ENCODE peak calls at places on chromosomes 5 and 9, in ten cellular contexts. I is esophagus squamous epithelium, L is OCI-LY7, A is left ventricle myocardium inferior, O is AG09319, D is tibial artery, W is type B pancreatic cell, F is endothelial cell, E is fibroblast of lung, K is GM10248. V is an unnamed sample.
A peak's percentile ranks its signal among the peaks of the same experiment; 100 is the strongest.

GRCh38 chr5:59813761-59814562 is 79.6 kb downstream of the PDE4D start:
- DNase-seq in I (no peak), L (peak; percentile 61), A (no peak), O (no peak), D (no peak), W (no peak), F (peak; percentile 67), E (peak; percentile 80), K (peak; percentile 46), V (peak; percentile 55)

GRCh38 chr9:135047521-135047920 is 39.9 kb upstream of the OLFM1 start:
- DNase-seq in I (no peak), L (no peak), A (no peak), O (no peak), D (no peak), W (no peak), F (no peak), E (no peak), K (no peak), V (no peak)

GRCh38 chr5:33888582-33888981 is 3.2 kb downstream of the ADAMTS12 start:
- DNase-seq in I (no peak), L (no peak), A (no peak), O (no peak), D (no peak), W (no peak), F (no peak), E (peak; percentile 83), K (no peak), V (no peak)

GRCh38 chr9:4117835-4118610 is 181.8 kb downstream of the GLIS3 start:
- DNase-seq in I (no peak), L (peak; percentile 47), A (no peak), O (no peak), D (no peak), W (no peak), F (peak; percentile 23), E (no peak), K (peak; percentile 53), V (peak; percentile 4)

GRCh38 chr5:117013280-117013877 is 438.8 kb upstream of the SEMA6A start:
- DNase-seq in I (no peak), L (no peak), A (no peak), O (no peak), D (no peak), W (no peak), F (no peak), E (no peak), K (no peak), V (no peak)

GRCh38 chr5:62538017-62538942 is 40.3 kb upstream of the LRRC70 start:
- DNase-seq in I (no peak), L (no peak), A (no peak), O (no peak), D (no peak), W (no peak), F (no peak), E (peak; percentile 88), K (peak; percentile 7), V (no peak)

GRCh38 chr5:148949871-148950863 is 112.7 kb downstream of the SH3TC2 start:
- DNase-seq in I (no peak), L (no peak), A (peak; percentile 61), O (no peak), D (peak; percentile 83), W (no peak), F (no peak), E (no peak), K (no peak), V (no peak)

GRCh38 chr9:76114144-76114543 is 223.7 kb downstream of the PCSK5 start:
- DNase-seq in I (no peak), L (no peak), A (no peak), O (no peak), D (no peak), W (no peak), F (no peak), E (peak; percentile 53), K (no peak), V (no peak)

DNA sequence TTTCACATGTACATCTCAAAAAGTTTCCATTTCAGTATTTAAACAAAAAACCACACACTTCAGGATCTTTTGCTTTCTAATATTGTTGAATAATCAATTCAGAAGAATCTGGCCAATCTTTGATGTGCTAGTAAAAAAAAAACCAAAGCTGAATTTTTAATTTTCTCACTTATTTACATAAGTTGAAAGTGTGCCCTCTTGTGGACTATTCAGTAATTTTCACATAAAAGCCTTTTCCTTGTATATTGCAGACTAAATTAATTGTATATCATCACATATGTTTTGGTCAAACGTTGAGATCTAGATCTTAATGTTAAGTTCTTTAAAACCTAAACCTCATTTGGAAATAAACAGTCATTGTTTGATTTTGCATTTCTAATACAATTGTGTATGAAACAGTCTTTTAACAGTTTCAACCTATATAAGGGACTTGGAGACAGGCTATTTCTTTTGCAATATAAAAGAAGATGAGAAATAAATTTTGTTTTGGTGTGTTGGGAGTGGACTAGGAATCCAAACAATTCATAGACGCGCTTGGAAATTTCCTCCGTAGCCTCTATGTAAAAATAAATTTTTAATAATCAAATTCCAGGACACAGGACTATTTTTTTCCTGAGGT is 68.1 kb downstream of the NIPBL start:
- DNase-seq in I (no peak), L (peak; percentile 74), A (no peak), O (peak; percentile 39), D (no peak), W (no peak), F (no peak), E (peak; percentile 84), K (peak; percentile 19), V (no peak)
- TF ChIP-seq CTCF in I (peak; percentile 60), L (peak; percentile 87), A (peak; percentile 71), O (peak; percentile 44), D (peak; percentile 38), W (peak; percentile 83), F (peak; percentile 91), E (peak; percentile 39), K (peak; percentile 25), V (peak; percentile 79)

GRCh38 chr5:130541617-130542221 is 623.3 kb downstream of the HINT1 start:
- DNase-seq in I (no peak), L (no peak), A (no peak), O (no peak), D (no peak), W (no peak), F (no peak), E (peak; percentile 59), K (no peak), V (no peak)

GRCh38 chr5:130549884-130550552 is 615.0 kb downstream of the HINT1 start:
- DNase-seq in I (no peak), L (no peak), A (no peak), O (no peak), D (no peak), W (no peak), F (no peak), E (peak; percentile 63), K (no peak), V (no peak)

GRCh38 chr5:130550553-130550940 is 614.5 kb downstream of the HINT1 start:
- DNase-seq in I (no peak), L (no peak), A (no peak), O (no peak), D (no peak), W (no peak), F (no peak), E (no peak), K (no peak), V (no peak)

GRCh38 chr5:130546216-130546615 is 618.8 kb downstream of the HINT1 start:
- DNase-seq in I (no peak), L (no peak), A (no peak), O (no peak), D (no peak), W (no peak), F (no peak), E (no peak), K (no peak), V (no peak)

GRCh38 chr5:130545291-130545690 is 619.8 kb downstream of the HINT1 start:
- DNase-seq in I (no peak), L (no peak), A (no peak), O (no peak), D (no peak), W (no peak), F (no peak), E (no peak), K (no peak), V (no peak)
- TF ChIP-seq CTCF in I (no peak), L (no peak), A (no peak), O (no peak), D (no peak), W (no peak), F (no peak), E (no peak), K (no peak), V (no peak)

GRCh38 chr9:133505901-133506652 is 18.7 kb downstream of the MYMK start:
- DNase-seq in I (no peak), L (no peak), A (peak; percentile 84), O (peak; percentile 71), D (peak; percentile 85), W (no peak), F (no peak), E (peak; percentile 44), K (no peak), V (no peak)

GRCh38 chr9:133507246-133507965 is 17.4 kb downstream of the MYMK start:
- DNase-seq in I (no peak), L (no peak), A (no peak), O (no peak), D (no peak), W (no peak), F (no peak), E (no peak), K (no peak), V (no peak)

GRCh38 chr9:133505186-133505830 is 19.5 kb downstream of the MYMK start:
- DNase-seq in I (no peak), L (no peak), A (no peak), O (no peak), D (no peak), W (no peak), F (no peak), E (no peak), K (no peak), V (no peak)

GRCh38 chr9:133508046-133508445 is 16.7 kb downstream of the MYMK start:
- DNase-seq in I (no peak), L (no peak), A (no peak), O (no peak), D (no peak), W (no peak), F (no peak), E (no peak), K (no peak), V (no peak)

GRCh38 chr9:133506653-133507038 is 18.1 kb downstream of the MYMK start:
- DNase-seq in I (no peak), L (no peak), A (peak; percentile 65), O (peak; percentile 67), D (peak; percentile 87), W (no peak), F (no peak), E (peak; percentile 69), K (no peak), V (no peak)
- TF ChIP-seq CTCF in I (no peak), L (no peak), A (no peak), O (peak; percentile 29), D (no peak), W (no peak), F (no peak), E (peak; percentile 22), K (no peak), V (no peak)

DNA sequence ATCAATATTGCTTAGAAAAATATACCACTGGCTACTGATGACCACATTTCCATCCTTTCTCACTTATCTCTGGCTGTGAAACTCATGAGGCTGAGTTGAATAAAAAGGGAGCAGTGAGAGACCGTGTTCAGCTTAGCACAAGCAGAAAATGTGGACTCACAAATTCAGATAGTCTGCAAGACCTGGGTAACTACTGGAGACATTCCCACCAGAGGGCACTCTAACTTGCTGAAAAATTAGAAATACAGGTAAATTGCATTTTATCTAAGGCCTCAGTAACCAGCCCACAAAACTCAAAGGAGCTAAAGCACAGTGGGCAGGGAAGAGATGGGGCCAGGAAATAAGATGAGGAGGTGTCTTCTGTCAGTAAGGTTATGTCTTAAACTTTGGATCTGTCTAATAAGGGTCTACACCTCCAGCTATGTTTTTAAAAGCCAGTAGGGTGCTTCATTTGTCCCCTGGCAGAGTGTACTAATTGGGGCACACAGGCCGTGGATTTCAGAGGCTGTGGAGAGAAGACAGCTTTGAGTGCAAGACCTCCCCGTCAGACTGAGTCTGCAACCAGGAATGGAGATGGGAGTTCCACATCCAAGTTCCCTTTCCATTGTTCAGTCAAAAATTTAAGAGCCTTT is 8.7 kb upstream of the NDUFB6 start:
- DNase-seq in I (no peak), L (peak; percentile 85), A (no peak), O (peak; percentile 28), D (no peak), W (no peak), F (peak; percentile 55), E (peak; percentile 73), K (peak; percentile 46), V (peak; percentile 37)
- TF ChIP-seq CTCF in I (peak; percentile 10), L (peak; percentile 90), A (peak; percentile 57), O (peak; percentile 62), D (no peak), W (peak; percentile 75), F (peak; percentile 44), E (peak; percentile 73), K (peak; percentile 65), V (peak; percentile 72)